ENCODE peak calls at places on chromosomes 2 and 18, in six cellular contexts. S, F, Z, Y, W and N are unnamed samples.

GRCh38 chr18:48667276-48668254 is 128.7 kb downstream of the CTIF start:
- DNase-seq in W (no peak), Y (no peak), S (peak), F (no peak), Z (no peak), N (no peak)

GRCh38 chr2:235098736-235099494 is 147.1 kb downstream of the SH3BP4 start:
- DNase-seq in F (no peak), S (peak), Y (no peak), Z (no peak), W (no peak), N (no peak)

GRCh38 chr18:56795381-56795780 is 144.2 kb downstream of the WDR7 start:
- DNase-seq in W (no peak), Z (no peak), S (peak), F (no peak), Y (no peak), N (no peak)

GRCh38 chr18:35747894-35748472 is 166.4 kb downstream of the GALNT1 start:
- DNase-seq in F (no peak), Y (no peak), Z (no peak), W (no peak), S (no peak), N (no peak)

GRCh38 chr2:215083146-215083545 is 55.3 kb downstream of the ABCA12 start:
- DNase-seq in F (no peak), Z (no peak), W (no peak), S (no peak), Y (no peak), N (no peak)

GRCh38 chr18:31400191-31400590 is 23.6 kb downstream of the DSG4 start:
- DNase-seq in Y (no peak), S (no peak), Z (no peak), W (no peak), F (no peak), N (no peak)

GRCh38 chr2:234251326-234252271 is 201.1 kb downstream of the SPP2 start:
- DNase-seq in Z (no peak), Y (no peak), F (no peak), S (peak), W (no peak), N (no peak)

GRCh38 chr18:58522157-58522556 is 106.7 kb downstream of the ALPK2 start:
- DNase-seq in F (no peak), S (no peak), Z (no peak), W (no peak), Y (no peak), N (no peak)

GRCh38 chr2:138959031-138959430 is 178.8 kb upstream of the NXPH2 start:
- DNase-seq in Z (no peak), Y (no peak), F (no peak), S (no peak), W (no peak), N (no peak)

GRCh38 chr2:1884933-1885580 is 140.7 kb upstream of the PXDN start:
- DNase-seq in Y (no peak), Z (no peak), F (no peak), S (peak), W (no peak), N (no peak)

GRCh38 chr18:58671941-58672565 is 788 bp downstream of the MALT1 start:
- DNase-seq in W (no peak), Z (no peak), S (peak), F (no peak), Y (peak), N (no peak)

GRCh38 chr2:60002158-60002867 is 551.1 kb downstream of the BCL11A start:
- DNase-seq in Z (no peak), F (no peak), W (peak), S (no peak), Y (no peak), N (no peak)

GRCh38 chr2:110120171-110121051 is 4.8 kb upstream of the MALL start:
- DNase-seq in W (no peak), Z (no peak), Y (no peak), S (no peak), F (no peak), N (no peak)

GRCh38 chr2:148999451-148999891 is 39.0 kb upstream of the LYPD6B start:
- DNase-seq in Y (no peak), Z (no peak), F (no peak), S (no peak), W (no peak), N (no peak)

GRCh38 chr2:226079186-226079585 is 679.7 kb downstream of the NYAP2 start:
- DNase-seq in Y (no peak), Z (no peak), W (no peak), S (no peak), F (no peak), N (no peak)

GRCh38 chr2:208112969-208113368 is 11.4 kb downstream of the CRYGD start:
- DNase-seq in Z (no peak), S (no peak), F (no peak), W (peak), Y (no peak), N (no peak)

GRCh38 chr18:79914614-79915160 is 36.8 kb downstream of the SLC66A2 start:
- DNase-seq in S (no peak), F (peak), W (no peak), Y (no peak), Z (peak), N (no peak)

GRCh38 chr18:13261658-13262357 is 43.2 kb downstream of the LDLRAD4 start:
- DNase-seq in Z (no peak), S (no peak), W (no peak), F (no peak), Y (no peak), N (no peak)

GRCh38 chr2:69531186-69531585 is 94.0 kb upstream of the NFU1 start:
- DNase-seq in F (no peak), Z (no peak), Y (no peak), W (no peak), S (no peak), N (no peak)

GRCh38 chr18:42746794-42747193 is 368.7 kb downstream of the RIT2 start:
- DNase-seq in Y (no peak), W (no peak), S (no peak), F (no peak), Z (no peak), N (no peak)
- TF ChIP-seq CTCF in Y (no peak), W (no peak), S (no peak), F (no peak), Z (no peak), N (no peak)

DNA sequence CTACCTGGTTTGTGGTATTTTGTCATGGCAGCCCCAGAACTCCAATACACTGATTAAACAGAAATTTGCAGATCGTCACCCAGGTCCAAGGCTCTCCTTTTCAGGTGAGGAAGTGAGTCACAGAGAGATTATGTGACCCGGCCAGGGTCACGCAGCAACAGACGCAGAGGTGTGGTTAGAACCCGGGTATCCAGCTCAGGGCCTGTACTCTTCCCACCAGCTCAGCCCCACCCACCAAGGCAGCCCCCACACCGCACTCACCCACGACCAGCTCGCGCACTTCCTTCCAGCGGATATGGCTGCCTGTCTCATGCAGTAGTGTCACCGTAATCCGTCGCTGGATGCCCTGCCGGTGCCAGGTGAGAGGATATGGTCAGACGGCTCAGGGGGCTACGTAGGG is 48.1 kb downstream of the AQP12A start:
- DNase-seq in Y (no peak), Z (no peak), F (no peak), W (no peak), S (no peak), N (no peak)
- TF ChIP-seq CTCF in Y (no peak), Z (no peak), F (no peak), W (no peak), S (no peak), N (no peak)

DNA sequence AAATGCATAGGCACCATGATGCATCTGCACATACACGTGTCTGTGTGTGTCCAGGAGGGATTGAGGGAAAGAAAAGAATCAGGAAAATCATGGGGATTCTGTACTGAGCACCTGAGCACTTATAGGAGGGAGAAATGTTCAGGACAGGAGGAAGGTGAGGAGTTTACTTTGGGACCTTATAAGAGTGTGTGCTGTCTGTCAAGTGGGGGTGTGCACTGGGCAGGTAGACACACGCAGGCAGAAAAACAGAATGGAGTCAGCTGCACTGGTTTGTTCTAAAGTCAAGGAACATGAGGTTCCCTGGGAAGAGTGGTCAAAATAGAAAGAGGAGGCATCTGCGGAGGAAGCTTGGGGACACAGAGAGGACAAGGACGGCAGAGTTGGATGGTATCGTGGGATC is 92.2 kb upstream of the KCTD1 start:
- DNase-seq in W (no peak), F (no peak), Y (no peak), S (no peak), Z (no peak), N (no peak)
- TF ChIP-seq CTCF in W (no peak), F (no peak), Y (no peak), S (no peak), Z (no peak), N (no peak)

DNA sequence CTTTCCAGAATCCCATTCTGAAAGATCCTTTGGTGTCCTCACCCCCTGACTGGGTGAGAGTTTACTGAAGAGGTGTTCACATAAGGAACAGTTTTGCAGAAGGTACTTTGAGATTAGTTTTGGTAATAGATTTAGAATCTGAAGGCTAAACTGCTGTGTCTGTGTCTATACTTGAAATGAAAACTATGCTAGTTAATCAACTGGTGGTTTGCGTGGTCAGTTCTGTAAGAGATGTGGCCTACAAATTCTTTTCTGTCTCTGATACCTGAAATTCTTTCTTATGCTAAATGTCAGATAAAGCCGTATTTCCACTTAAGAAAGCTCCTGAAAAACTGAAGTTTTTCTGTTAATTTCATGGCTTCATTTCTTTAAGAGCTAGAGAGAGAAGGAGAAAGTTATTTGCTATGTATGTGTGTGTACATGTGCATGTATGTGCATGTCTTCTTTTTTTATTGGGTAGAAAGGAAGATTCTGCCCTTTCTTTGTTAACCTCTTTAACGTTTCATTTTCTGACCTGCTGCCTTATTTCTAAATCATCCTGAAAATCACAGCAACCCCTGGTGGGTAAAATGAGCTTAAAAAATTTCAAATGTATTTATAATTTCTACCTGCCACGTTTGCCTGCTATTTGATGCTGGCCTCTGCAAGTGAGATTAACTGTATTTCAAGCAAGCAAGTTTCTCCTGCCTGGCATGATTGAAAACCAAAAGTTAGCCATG is 552.0 kb upstream of the NRP2 start:
- DNase-seq in S (peak), Z (no peak), F (no peak), Y (no peak), W (no peak), N (no peak)
- TF ChIP-seq CTCF in S (no peak), Z (no peak), F (no peak), Y (no peak), W (no peak), N (no peak)

DNA sequence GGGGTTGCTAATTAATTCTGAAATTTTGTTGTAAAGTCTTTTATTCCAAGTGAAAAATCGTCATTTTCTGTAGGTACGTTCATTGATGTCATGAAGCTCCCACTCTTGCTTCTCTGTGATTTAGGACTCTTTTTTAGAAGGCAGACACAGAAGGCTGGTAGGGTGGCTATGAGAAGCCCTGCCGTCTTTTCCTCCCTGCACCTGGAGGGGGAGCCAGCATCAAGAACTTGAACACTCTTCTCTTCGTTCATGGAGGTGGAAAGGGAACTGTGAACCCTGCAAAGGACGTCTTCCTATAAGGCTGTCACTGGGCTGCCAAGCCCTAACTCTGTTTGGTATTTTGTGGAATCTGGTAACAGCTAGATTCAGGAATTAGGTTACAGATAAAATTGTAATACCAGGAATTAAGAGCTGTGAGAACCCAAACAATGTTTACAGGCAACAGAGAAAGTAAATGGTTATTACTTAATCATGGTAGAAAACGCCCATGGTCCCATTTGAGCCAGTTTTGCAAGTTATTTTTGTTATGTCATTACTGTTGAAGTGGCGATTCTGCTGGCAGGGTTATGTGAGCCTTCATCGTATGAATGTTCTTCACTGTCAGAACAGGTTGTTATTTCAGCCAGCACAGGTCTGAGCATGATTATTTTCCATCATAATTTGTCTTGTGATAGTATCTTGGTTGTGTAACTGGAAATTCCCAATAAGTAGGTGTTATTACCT is 112.2 kb downstream of the OSBPL6 start:
- DNase-seq in Y (peak), Z (peak), W (peak), S (peak), F (no peak), N (no peak)
- TF ChIP-seq CTCF in Y (peak), Z (peak), W (peak), S (peak), F (peak), N (peak)

DNA sequence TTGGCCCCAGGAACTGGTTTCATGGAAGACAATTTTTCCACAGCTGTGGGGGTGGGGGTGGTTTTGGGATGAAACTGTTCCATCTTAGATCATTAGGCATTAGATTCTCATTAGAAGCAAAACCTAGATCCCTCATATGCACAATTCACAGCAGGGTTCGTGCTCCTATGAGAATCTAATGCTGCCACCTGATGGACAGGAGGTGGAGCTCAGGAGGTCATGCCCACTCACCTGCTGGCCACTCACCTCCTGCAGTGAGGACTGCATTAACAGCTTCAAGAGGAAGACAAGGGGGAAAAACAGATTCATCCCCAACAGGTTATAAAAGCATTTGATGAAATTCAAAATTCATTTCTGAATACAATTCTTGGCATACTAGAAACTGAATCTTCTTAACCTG is 38.5 kb downstream of the THAP4 start:
- DNase-seq in Y (peak), F (no peak), W (no peak), S (no peak), Z (no peak), N (no peak)
- TF ChIP-seq CTCF in Y (no peak), F (no peak), W (no peak), S (peak), Z (peak), N (no peak)

GRCh38 chr18:74152906-74153305 is 4.6 kb downstream of the TIMM21 start:
- DNase-seq in W (no peak), S (no peak), Y (no peak), F (no peak), Z (no peak), N (no peak)
- TF ChIP-seq CTCF in W (no peak), S (peak), Y (no peak), F (no peak), Z (no peak), N (no peak)

DNA sequence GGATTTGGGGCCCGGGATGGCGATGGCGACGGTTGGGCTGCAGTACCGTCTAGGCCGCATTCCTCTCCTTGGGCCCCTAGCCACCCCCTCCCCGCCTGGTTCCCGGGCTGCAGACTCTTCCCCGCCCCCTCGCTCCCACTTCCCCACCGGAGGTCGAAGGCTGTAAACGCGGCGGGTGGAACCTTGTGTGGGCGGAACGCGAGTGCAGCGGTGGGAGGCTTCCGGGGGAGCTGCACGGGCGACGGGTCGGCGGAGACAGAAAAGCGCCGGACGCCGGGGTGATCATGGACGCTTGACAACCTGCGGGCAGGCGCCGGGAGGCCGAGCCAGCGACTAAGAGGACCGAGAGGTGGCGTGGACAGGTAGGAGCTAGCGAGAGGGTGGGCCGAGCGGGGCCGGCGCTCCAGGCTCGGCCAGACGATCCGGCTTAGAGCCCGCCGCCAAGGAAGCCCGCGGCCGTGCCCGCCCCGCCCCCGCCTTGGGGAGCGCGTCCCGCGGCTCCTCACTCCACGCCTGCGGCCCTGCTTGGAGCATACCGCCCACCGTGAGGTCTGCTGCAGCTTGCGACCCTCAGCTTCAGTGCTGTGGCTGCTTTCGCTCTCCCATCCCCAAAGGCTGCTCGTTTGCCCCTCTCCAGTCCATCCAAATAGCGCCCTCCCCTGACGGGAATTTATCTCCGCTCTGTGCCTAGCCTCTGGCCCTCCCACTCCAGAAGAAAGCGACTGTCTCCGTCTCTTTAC is at the start of gene COPS7B:
- DNase-seq in Y (peak), S (peak), W (peak), F (peak), Z (peak), N (peak)
- TF ChIP-seq CTCF in Y (peak), S (peak), W (peak), F (peak), Z (peak), N (no peak)

DNA sequence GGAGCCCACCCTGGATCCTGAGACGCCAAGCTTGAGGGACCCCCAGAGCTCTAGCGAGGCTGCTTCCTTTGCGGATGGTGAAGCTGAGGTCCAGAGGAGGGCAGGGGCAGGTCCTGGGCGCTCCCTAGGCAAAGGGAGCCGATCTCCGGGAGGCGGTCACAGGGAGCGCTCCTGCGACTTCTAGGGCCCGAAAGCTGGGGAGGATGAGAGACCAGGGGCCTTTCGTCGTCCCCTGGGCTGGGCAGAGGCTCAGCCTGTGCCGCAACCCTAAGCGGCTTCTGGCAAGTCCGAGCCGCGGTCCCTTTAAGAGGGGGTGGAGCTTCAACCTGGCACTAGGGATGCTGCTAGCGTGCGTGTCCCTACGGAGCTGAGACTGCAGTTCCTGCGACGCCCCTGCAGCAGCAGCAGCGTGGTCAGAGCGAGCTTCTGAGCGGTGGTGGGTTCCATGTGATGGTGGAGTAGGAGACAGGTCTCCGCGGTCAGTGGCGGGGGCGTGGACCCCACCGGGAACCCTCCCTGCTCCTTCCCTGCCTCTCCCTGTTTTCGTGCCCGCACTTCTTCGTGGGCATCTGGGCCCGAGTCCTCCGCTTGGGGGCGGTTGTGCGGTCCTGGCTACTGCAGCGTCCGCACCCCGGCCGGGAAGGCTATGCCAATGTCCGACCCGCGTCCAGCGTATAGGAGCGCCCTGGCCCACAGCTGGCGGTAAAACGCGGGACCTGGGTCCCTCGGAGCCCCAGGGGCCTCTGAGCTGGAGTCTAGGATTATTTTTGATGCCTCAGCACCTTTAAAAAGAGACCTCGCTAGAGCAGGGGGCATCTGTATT is 154.6 kb downstream of the CCDC74A start:
- DNase-seq in F (peak), W (peak), S (peak), Z (peak), Y (peak), N (peak)
- TF ChIP-seq CTCF in F (peak), W (no peak), S (peak), Z (peak), Y (peak), N (no peak)